ENCODE peak calls at places on chromosomes 4 and X, in seven cellular contexts. One of them, this sample, is unnamed.

GRCh38 chr4:924107-925096 is 7.7 kb downstream of the GAK start:
- DNase-seq in GM23338: no peak
- DNase-seq in endodermal cell: peak
- DNase-seq in psoas muscle: no peak
- DNase-seq in upper lobe of right lung: peak
- DNase-seq in WERI-Rb-1: peak
- DNase-seq in sigmoid colon: no peak
- DNase-seq in this sample: no peak

GRCh38 chr4:4554234-4554633 is 12.4 kb upstream of the STX18 start:
- DNase-seq in GM23338: no peak
- DNase-seq in endodermal cell: no peak
- DNase-seq in psoas muscle: no peak
- DNase-seq in upper lobe of right lung: no peak
- DNase-seq in WERI-Rb-1: no peak
- DNase-seq in sigmoid colon: no peak
- DNase-seq in this sample: no peak

GRCh38 chr4:56874166-56874565 is 33.5 kb upstream of the REST start:
- DNase-seq in GM23338: peak
- DNase-seq in endodermal cell: peak
- DNase-seq in psoas muscle: no peak
- DNase-seq in upper lobe of right lung: no peak
- DNase-seq in WERI-Rb-1: no peak
- DNase-seq in sigmoid colon: no peak
- DNase-seq in this sample: no peak

GRCh38 chr4:10490996-10491395 is 33.8 kb upstream of the ZNF518B start:
- DNase-seq in GM23338: no peak
- DNase-seq in endodermal cell: no peak
- DNase-seq in psoas muscle: no peak
- DNase-seq in upper lobe of right lung: no peak
- DNase-seq in WERI-Rb-1: no peak
- DNase-seq in sigmoid colon: no peak
- DNase-seq in this sample: no peak

GRCh38 chr4:73487233-73487632 is 5.7 kb downstream of the AFM start:
- DNase-seq in GM23338: no peak
- DNase-seq in endodermal cell: no peak
- DNase-seq in psoas muscle: no peak
- DNase-seq in upper lobe of right lung: no peak
- DNase-seq in WERI-Rb-1: no peak
- DNase-seq in sigmoid colon: no peak
- DNase-seq in this sample: no peak

GRCh38 chr4:94766856-94767255 is 9.1 kb downstream of the BMPR1B start:
- DNase-seq in GM23338: no peak
- DNase-seq in endodermal cell: no peak
- DNase-seq in psoas muscle: no peak
- DNase-seq in upper lobe of right lung: no peak
- DNase-seq in WERI-Rb-1: no peak
- DNase-seq in sigmoid colon: no peak
- DNase-seq in this sample: peak

GRCh38 chr4:7144374-7145290 is 47.7 kb upstream of the SORCS2 start:
- DNase-seq in GM23338: no peak
- DNase-seq in endodermal cell: no peak
- DNase-seq in psoas muscle: no peak
- DNase-seq in upper lobe of right lung: no peak
- DNase-seq in WERI-Rb-1: no peak
- DNase-seq in sigmoid colon: no peak
- DNase-seq in this sample: no peak

GRCh38 chr4:187849556-187850245 is 145.9 kb upstream of the ZFP42 start:
- DNase-seq in GM23338: no peak
- DNase-seq in endodermal cell: no peak
- DNase-seq in psoas muscle: no peak
- DNase-seq in upper lobe of right lung: no peak
- DNase-seq in WERI-Rb-1: no peak
- DNase-seq in sigmoid colon: no peak
- DNase-seq in this sample: no peak

DNA sequence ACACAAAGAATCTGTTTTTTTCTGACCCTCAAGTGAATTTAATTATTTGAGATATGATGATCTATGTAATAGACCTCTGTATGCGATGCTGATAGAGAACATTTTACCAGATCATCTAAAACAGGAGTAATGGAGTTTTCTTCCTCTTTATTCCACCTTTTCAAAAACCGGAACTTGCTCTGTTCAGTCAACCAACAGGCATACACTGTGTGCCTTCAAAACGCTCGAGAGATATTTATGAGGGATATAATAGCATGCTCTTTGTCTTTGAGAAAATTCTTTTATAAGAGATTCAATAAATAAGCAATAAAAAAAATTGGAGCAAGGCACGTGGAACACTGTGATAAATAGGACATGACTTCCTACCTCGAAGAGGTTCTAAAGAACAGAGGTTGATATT is 2.0 kb downstream of the NYX start:
- DNase-seq in GM23338: no peak
- DNase-seq in endodermal cell: no peak
- DNase-seq in psoas muscle: no peak
- DNase-seq in upper lobe of right lung: no peak
- DNase-seq in WERI-Rb-1: no peak
- DNase-seq in sigmoid colon: no peak
- DNase-seq in this sample: no peak
- H3K4me3 ChIP-seq in GM23338: no peak
- H3K4me3 ChIP-seq in endodermal cell: no peak
- H3K4me3 ChIP-seq in psoas muscle: peak
- H3K4me3 ChIP-seq in upper lobe of right lung: peak
- H3K4me3 ChIP-seq in WERI-Rb-1: no peak
- H3K4me3 ChIP-seq in sigmoid colon: no peak
- H3K4me3 ChIP-seq in this sample: no peak

DNA sequence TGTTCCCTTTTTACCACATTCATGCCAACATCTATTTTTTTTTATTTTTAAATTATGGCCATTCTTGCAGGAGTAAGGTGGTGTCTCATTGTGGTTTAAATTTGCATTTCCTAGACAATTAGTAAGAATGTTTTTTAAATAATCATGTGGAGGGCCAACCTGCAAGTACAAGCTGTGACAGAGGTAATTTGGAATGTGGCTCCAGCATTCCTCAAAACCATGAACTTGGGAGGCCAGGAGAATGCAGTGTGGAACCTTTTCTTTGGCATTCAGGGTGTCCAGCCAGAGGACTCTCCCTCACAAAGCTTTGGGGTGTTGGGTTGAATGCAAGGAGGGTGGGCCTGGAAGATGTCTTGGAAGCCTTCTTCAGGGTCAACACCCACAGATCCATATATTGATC is 7.3 kb upstream of the TMEM185A start:
- DNase-seq in GM23338: no peak
- DNase-seq in endodermal cell: no peak
- DNase-seq in psoas muscle: no peak
- DNase-seq in upper lobe of right lung: no peak
- DNase-seq in WERI-Rb-1: no peak
- DNase-seq in sigmoid colon: no peak
- DNase-seq in this sample: no peak
- TF ChIP-seq CTCF in GM23338: no peak
- TF ChIP-seq CTCF in endodermal cell: no peak
- TF ChIP-seq CTCF in psoas muscle: no peak
- TF ChIP-seq CTCF in upper lobe of right lung: no peak
- TF ChIP-seq CTCF in WERI-Rb-1: no peak
- TF ChIP-seq CTCF in sigmoid colon: no peak
- TF ChIP-seq CTCF in this sample: no peak

DNA sequence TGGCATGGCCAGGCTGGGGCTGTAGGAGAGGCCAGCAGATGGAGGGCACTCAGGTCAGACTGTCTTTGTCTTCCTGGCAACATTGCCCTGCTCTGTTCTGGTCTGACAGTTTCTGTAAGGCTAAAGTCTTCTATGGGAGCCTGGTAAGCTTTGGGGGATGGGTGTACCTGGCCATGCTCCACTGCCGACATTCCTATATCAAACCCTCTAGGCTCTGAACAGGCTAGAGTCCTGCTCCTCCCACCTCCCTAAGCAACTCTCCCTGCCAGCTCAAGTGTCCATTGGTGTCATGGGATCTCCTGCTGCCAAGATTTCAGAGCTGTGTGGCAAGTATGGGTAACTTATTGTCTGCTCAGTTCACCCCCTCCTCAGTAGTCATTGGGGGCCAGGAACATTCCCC is 163.5 kb upstream of the UGT8 start:
- DNase-seq in GM23338: no peak
- DNase-seq in endodermal cell: no peak
- DNase-seq in psoas muscle: no peak
- DNase-seq in upper lobe of right lung: no peak
- DNase-seq in WERI-Rb-1: no peak
- DNase-seq in sigmoid colon: no peak
- DNase-seq in this sample: no peak
- H3K4me3 ChIP-seq in GM23338: no peak
- H3K4me3 ChIP-seq in endodermal cell: no peak
- H3K4me3 ChIP-seq in psoas muscle: no peak
- H3K4me3 ChIP-seq in upper lobe of right lung: no peak
- H3K4me3 ChIP-seq in WERI-Rb-1: no peak
- H3K4me3 ChIP-seq in sigmoid colon: no peak
- H3K4me3 ChIP-seq in this sample: no peak

GRCh38 chr4:75018811-75019210 is 85.9 kb downstream of the PARM1 start:
- DNase-seq in GM23338: no peak
- DNase-seq in endodermal cell: no peak
- DNase-seq in psoas muscle: no peak
- DNase-seq in upper lobe of right lung: no peak
- DNase-seq in WERI-Rb-1: no peak
- DNase-seq in sigmoid colon: no peak
- DNase-seq in this sample: no peak
- TF ChIP-seq CTCF in GM23338: no peak
- TF ChIP-seq CTCF in endodermal cell: no peak
- TF ChIP-seq CTCF in psoas muscle: no peak
- TF ChIP-seq CTCF in upper lobe of right lung: no peak
- TF ChIP-seq CTCF in WERI-Rb-1: no peak
- TF ChIP-seq CTCF in sigmoid colon: no peak
- TF ChIP-seq CTCF in this sample: no peak

GRCh38 chr4:20666471-20666870 is 33.8 kb upstream of the PACRGL start:
- DNase-seq in GM23338: no peak
- DNase-seq in endodermal cell: no peak
- DNase-seq in psoas muscle: no peak
- DNase-seq in upper lobe of right lung: no peak
- DNase-seq in WERI-Rb-1: no peak
- DNase-seq in sigmoid colon: no peak
- DNase-seq in this sample: no peak

GRCh38 chr4:20675786-20676185 is 24.5 kb upstream of the PACRGL start:
- DNase-seq in GM23338: no peak
- DNase-seq in endodermal cell: no peak
- DNase-seq in psoas muscle: no peak
- DNase-seq in upper lobe of right lung: no peak
- DNase-seq in WERI-Rb-1: no peak
- DNase-seq in sigmoid colon: no peak
- DNase-seq in this sample: no peak

GRCh38 chr4:20676773-20677172 is 23.5 kb upstream of the PACRGL start:
- DNase-seq in GM23338: peak
- DNase-seq in endodermal cell: no peak
- DNase-seq in psoas muscle: no peak
- DNase-seq in upper lobe of right lung: no peak
- DNase-seq in WERI-Rb-1: no peak
- DNase-seq in sigmoid colon: no peak
- DNase-seq in this sample: no peak

GRCh38 chr4:20672262-20672661 is 28.0 kb upstream of the PACRGL start:
- DNase-seq in GM23338: peak
- DNase-seq in endodermal cell: no peak
- DNase-seq in psoas muscle: no peak
- DNase-seq in upper lobe of right lung: no peak
- DNase-seq in WERI-Rb-1: no peak
- DNase-seq in sigmoid colon: no peak
- DNase-seq in this sample: no peak
- H3K4me3 ChIP-seq in GM23338: no peak
- H3K4me3 ChIP-seq in endodermal cell: no peak
- H3K4me3 ChIP-seq in psoas muscle: no peak
- H3K4me3 ChIP-seq in upper lobe of right lung: no peak
- H3K4me3 ChIP-seq in WERI-Rb-1: no peak
- H3K4me3 ChIP-seq in sigmoid colon: no peak
- H3K4me3 ChIP-seq in this sample: no peak

DNA sequence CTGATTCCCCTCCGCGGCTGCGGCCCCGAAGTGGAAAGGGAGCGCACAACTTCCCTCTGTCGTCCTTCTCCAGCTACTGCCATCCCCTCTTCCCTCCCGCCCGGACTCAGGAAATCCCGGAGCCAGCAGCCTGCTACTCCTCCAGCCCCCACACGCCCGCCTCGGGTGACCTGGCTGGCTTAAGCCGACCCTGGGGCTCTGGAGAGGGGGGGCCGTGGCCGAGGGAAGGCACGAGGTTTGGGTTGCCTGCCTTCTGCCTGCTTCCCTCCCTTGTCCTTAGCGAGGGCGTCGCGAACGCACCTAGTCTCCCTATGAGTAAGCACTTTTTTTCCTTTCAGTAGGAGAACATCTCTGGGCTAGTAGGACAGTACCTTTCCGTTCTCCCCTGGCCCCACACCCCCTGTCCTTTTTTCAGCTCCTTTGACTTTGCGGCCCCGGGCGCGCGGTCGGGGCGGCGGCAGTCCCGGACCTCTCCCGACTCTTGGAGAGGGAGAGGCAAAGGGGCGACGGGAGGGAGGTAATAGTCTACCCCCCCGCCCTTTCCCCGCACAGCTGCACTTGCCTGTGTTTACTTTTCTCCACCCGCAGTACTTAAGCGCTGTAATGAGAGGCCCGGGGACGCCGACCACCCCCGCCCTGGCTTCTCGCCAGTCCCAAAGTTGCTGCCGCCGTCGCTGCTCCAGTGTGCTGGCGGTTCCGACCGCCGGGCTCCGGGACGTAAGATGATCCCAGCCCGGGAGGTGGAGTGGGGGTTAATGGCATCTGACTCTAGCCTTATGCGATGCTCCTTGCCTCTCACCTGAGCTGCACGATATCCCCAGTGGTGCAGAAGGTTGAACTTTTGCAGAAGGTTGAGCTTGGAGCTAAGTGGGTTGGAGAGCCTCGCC is 874 bp downstream of the PLS3 start:
- DNase-seq in GM23338: peak
- DNase-seq in endodermal cell: peak
- DNase-seq in psoas muscle: peak
- DNase-seq in upper lobe of right lung: peak
- DNase-seq in WERI-Rb-1: peak
- DNase-seq in sigmoid colon: peak
- DNase-seq in this sample: no peak
- TF ChIP-seq CTCF in GM23338: no peak
- TF ChIP-seq CTCF in endodermal cell: peak
- TF ChIP-seq CTCF in psoas muscle: no peak
- TF ChIP-seq CTCF in upper lobe of right lung: no peak
- TF ChIP-seq CTCF in WERI-Rb-1: peak
- TF ChIP-seq CTCF in sigmoid colon: no peak
- TF ChIP-seq CTCF in this sample: no peak

GRCh38 chr4:150582101-150582565 is at the start of gene MAB21L2:
- DNase-seq in GM23338: peak
- DNase-seq in endodermal cell: peak
- DNase-seq in psoas muscle: no peak
- DNase-seq in upper lobe of right lung: no peak
- DNase-seq in WERI-Rb-1: no peak
- DNase-seq in sigmoid colon: peak
- DNase-seq in this sample: no peak

GRCh38 chr4:150581611-150582010 is 340 bp upstream of the MAB21L2 start:
- DNase-seq in GM23338: peak
- DNase-seq in endodermal cell: peak
- DNase-seq in psoas muscle: no peak
- DNase-seq in upper lobe of right lung: no peak
- DNase-seq in WERI-Rb-1: no peak
- DNase-seq in sigmoid colon: peak
- DNase-seq in this sample: no peak

GRCh38 chr4:150583287-150584197 is 1.6 kb downstream of the MAB21L2 start:
- DNase-seq in GM23338: peak
- DNase-seq in endodermal cell: peak
- DNase-seq in psoas muscle: no peak
- DNase-seq in upper lobe of right lung: no peak
- DNase-seq in WERI-Rb-1: no peak
- DNase-seq in sigmoid colon: peak
- DNase-seq in this sample: no peak

GRCh38 chr4:150584198-150584593 is 2.2 kb downstream of the MAB21L2 start:
- DNase-seq in GM23338: no peak
- DNase-seq in endodermal cell: no peak
- DNase-seq in psoas muscle: no peak
- DNase-seq in upper lobe of right lung: no peak
- DNase-seq in WERI-Rb-1: no peak
- DNase-seq in sigmoid colon: no peak
- DNase-seq in this sample: no peak

GRCh38 chr4:150582881-150583286 is 933 bp downstream of the MAB21L2 start:
- DNase-seq in GM23338: peak
- DNase-seq in endodermal cell: peak
- DNase-seq in psoas muscle: peak
- DNase-seq in upper lobe of right lung: no peak
- DNase-seq in WERI-Rb-1: no peak
- DNase-seq in sigmoid colon: peak
- DNase-seq in this sample: no peak
- H3K4me3 ChIP-seq in GM23338: peak
- H3K4me3 ChIP-seq in endodermal cell: peak
- H3K4me3 ChIP-seq in psoas muscle: peak
- H3K4me3 ChIP-seq in upper lobe of right lung: peak
- H3K4me3 ChIP-seq in WERI-Rb-1: no peak
- H3K4me3 ChIP-seq in sigmoid colon: peak
- H3K4me3 ChIP-seq in this sample: peak